ENCODE peak calls at places on chromosomes 12 and 14, in eight cellular contexts. F, B, K, V, N, Z, U and J are unnamed samples.

GRCh38 chr12:1083888-1084262 is 92.9 kb downstream of the ERC1 start:
- DNase-seq in F (no peak), B (no peak), K (peak; percentile 81), V (peak; percentile 70), N (peak; percentile 84), Z (peak; percentile 76), U (peak; percentile 80), J (peak; percentile 61)

GRCh38 chr12:27523642-27524488 is at the start of gene PPFIBP1:
- DNase-seq in F (peak; percentile 97), B (peak; percentile 81), K (peak; percentile 99), V (peak; percentile 98), N (peak; percentile 99), Z (peak; percentile 99), U (peak; percentile 99), J (peak; percentile 93)

GRCh38 chr12:124829008-124829707 is 34.5 kb downstream of the SCARB1 start:
- DNase-seq in F (peak; percentile 84), B (peak; percentile 65), K (peak; percentile 92), V (peak; percentile 72), N (peak; percentile 32), Z (peak; percentile 67), U (peak; percentile 92), J (peak; percentile 76)

GRCh38 chr12:9868271-9868815 is 811 bp downstream of the CLEC2B start:
- DNase-seq in F (no peak), B (no peak), K (peak; percentile 43), V (no peak), N (peak; percentile 59), Z (no peak), U (peak; percentile 21), J (no peak)

GRCh38 chr14:54785778-54786160 is 116.9 kb downstream of the GCH1 start:
- DNase-seq in F (no peak), B (no peak), K (no peak), V (no peak), N (no peak), Z (no peak), U (no peak), J (no peak)

GRCh38 chr14:91299483-91300115 is 55.1 kb upstream of the GPR68 start:
- DNase-seq in F (no peak), B (no peak), K (no peak), V (no peak), N (no peak), Z (no peak), U (no peak), J (no peak)

GRCh38 chr12:76276499-76277151 is 71.6 kb downstream of the BBS10 start:
- DNase-seq in F (no peak), B (no peak), K (peak; percentile 33), V (no peak), N (no peak), Z (no peak), U (no peak), J (no peak)

GRCh38 chr12:26614217-26614616 is 218.8 kb downstream of the ITPR2 start:
- DNase-seq in F (no peak), B (no peak), K (peak; percentile 37), V (peak; percentile 21), N (peak; percentile 62), Z (no peak), U (peak; percentile 55), J (no peak)

GRCh38 chr12:124385219-124385969 is 90.5 kb downstream of the RFLNA start:
- DNase-seq in F (no peak), B (no peak), K (peak; percentile 79), V (peak; percentile 51), N (no peak), Z (peak; percentile 90), U (peak; percentile 88), J (no peak)

GRCh38 chr12:127083028-127083949 is 1183.7 kb upstream of the TMEM132C start:
- DNase-seq in F (peak; percentile 79), B (peak; percentile 26), K (peak; percentile 78), V (peak; percentile 72), N (peak; percentile 86), Z (peak; percentile 88), U (peak; percentile 87), J (peak; percentile 55)

GRCh38 chr14:32027255-32027939 is 49.7 kb upstream of the ARHGAP5 start:
- DNase-seq in F (peak; percentile 32), B (no peak), K (no peak), V (no peak), N (no peak), Z (peak; percentile 17), U (peak; percentile 66), J (no peak)

GRCh38 chr12:102369876-102370275 is 110.5 kb downstream of the IGF1 start:
- DNase-seq in F (no peak), B (no peak), K (no peak), V (no peak), N (no peak), Z (no peak), U (no peak), J (no peak)

GRCh38 chr12:81263072-81263471 is 185.2 kb downstream of the ACSS3 start:
- DNase-seq in F (no peak), B (no peak), K (no peak), V (no peak), N (no peak), Z (no peak), U (no peak), J (no peak)

GRCh38 chr12:69779928-69780327 is 41.3 kb downstream of the RAB3IP start:
- DNase-seq in F (peak; percentile 30), B (no peak), K (peak; percentile 39), V (no peak), N (peak; percentile 76), Z (peak; percentile 42), U (peak; percentile 75), J (no peak)

GRCh38 chr12:3727877-3728632 is 24.9 kb downstream of the CRACR2A start:
- DNase-seq in F (no peak), B (no peak), K (peak; percentile 78), V (no peak), N (no peak), Z (peak; percentile 26), U (peak; percentile 81), J (peak; percentile 37)

GRCh38 chr12:132105467-132105866 is 38.7 kb downstream of the DDX51 start:
- DNase-seq in F (no peak), B (no peak), K (no peak), V (no peak), N (no peak), Z (no peak), U (no peak), J (no peak)

GRCh38 chr12:69252033-69252432 is 12.7 kb downstream of the CPSF6 start:
- DNase-seq in F (no peak), B (no peak), K (peak; percentile 13), V (no peak), N (no peak), Z (no peak), U (no peak), J (no peak)

GRCh38 chr14:92425101-92425500 is 88.5 kb upstream of the RIN3 start:
- DNase-seq in F (no peak), B (no peak), K (peak; percentile 67), V (no peak), N (no peak), Z (peak; percentile 52), U (peak; percentile 84), J (no peak)

GRCh38 chr12:99984271-99985128 is at the start of gene ANKS1B:
- DNase-seq in F (peak; percentile 52), B (no peak), K (peak; percentile 17), V (peak; percentile 72), N (peak; percentile 59), Z (peak; percentile 15), U (peak; percentile 29), J (no peak)

GRCh38 chr14:86364634-86365033 is 834.7 kb downstream of the FLRT2 start:
- DNase-seq in F (no peak), B (no peak), K (no peak), V (no peak), N (no peak), Z (no peak), U (no peak), J (no peak)

GRCh38 chr12:50720085-50720484 is 43.8 kb upstream of the ATF1 start:
- DNase-seq in F (no peak), B (no peak), K (no peak), V (no peak), N (no peak), Z (no peak), U (peak; percentile 18), J (no peak)

GRCh38 chr12:4145990-4146859 is 127.3 kb upstream of the CCND2 start:
- DNase-seq in F (no peak), B (no peak), K (no peak), V (no peak), N (no peak), Z (no peak), U (no peak), J (no peak)

GRCh38 chr12:32331133-32331532 is 68.2 kb upstream of the FGD4 start:
- DNase-seq in F (no peak), B (no peak), K (peak; percentile 72), V (no peak), N (no peak), Z (no peak), U (peak; percentile 22), J (no peak)

GRCh38 chr12:32336261-32336660 is 63.1 kb upstream of the FGD4 start:
- DNase-seq in F (no peak), B (no peak), K (peak; percentile 43), V (no peak), N (no peak), Z (no peak), U (peak; percentile 55), J (no peak)

GRCh38 chr12:32332446-32332845 is 66.9 kb upstream of the FGD4 start:
- DNase-seq in F (no peak), B (no peak), K (no peak), V (no peak), N (no peak), Z (no peak), U (no peak), J (no peak)

DNA sequence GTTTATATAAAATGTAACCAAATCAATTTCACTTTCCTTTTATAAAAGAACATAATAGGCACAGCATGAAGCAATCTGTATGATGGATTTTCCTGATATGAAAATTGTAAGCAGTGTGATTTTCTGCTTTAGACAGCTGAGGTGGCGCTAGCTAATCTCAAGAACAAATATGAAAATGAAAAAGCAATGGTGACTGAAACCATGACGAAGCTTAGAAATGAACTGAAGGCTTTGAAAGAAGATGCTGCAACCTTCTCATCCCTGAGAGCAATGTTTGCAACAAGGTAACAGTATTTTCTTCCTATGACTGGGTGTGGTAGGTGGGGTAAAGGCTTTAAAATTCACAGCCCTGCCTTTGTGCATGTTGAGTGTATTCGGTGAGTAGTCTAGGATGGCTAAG is 65.0 kb upstream of the FGD4 start:
- DNase-seq in F (no peak), B (no peak), K (no peak), V (no peak), N (no peak), Z (no peak), U (no peak), J (no peak)
- H3K4me3 ChIP-seq in F (no peak overlapping the region), B (no peak overlapping the region), K (no peak overlapping the region), V (no peak overlapping the region), N (no peak overlapping the region), Z (no peak overlapping the region), U (no peak overlapping the region), J (no peak overlapping the region)

GRCh38 chr12:67651380-67651695 is 2.8 kb downstream of the DYRK2 start:
- DNase-seq in F (peak; percentile 18), B (no peak), K (peak; percentile 44), V (peak; percentile 23), N (peak; percentile 35), Z (peak; percentile 61), U (peak; percentile 62), J (no peak)
- TF ChIP-seq CTCF in F (no peak), B (peak; percentile 43), K (peak; percentile 37), V (peak; percentile 39), N (peak; percentile 27), Z (peak; percentile 49), U (peak; percentile 29), J (peak; percentile 46)

GRCh38 chr12:42145552-42146215 is 1.0 kb upstream of the GXYLT1 start:
- DNase-seq in F (no peak), B (no peak), K (no peak), V (peak; percentile 30), N (no peak), Z (no peak), U (no peak), J (no peak)
- H3K4me3 ChIP-seq in F (peak overlapping the region; percentile 82), B (no peak overlapping the region), K (peak overlapping the region; percentile 77), V (peak overlapping the region; percentile 98), N (no peak overlapping the region), Z (no peak overlapping the region), U (no peak overlapping the region), J (no peak overlapping the region)

GRCh38 chr12:108577458-108577857 is 15.1 kb downstream of the ISCU start:
- DNase-seq in F (no peak), B (no peak), K (no peak), V (no peak), N (no peak), Z (no peak), U (no peak), J (no peak)
- TF ChIP-seq CTCF in F (no peak), B (no peak), K (no peak), V (no peak), N (no peak), Z (no peak), U (no peak), J (no peak)